ENCODE peak calls at places on chromosomes 4 and X, in six cellular contexts. K is astrocyte; W is effector memory CD4-positive, alpha-beta T cell; I is cardiac muscle cell; J is HCT116; T is adrenal gland. R is an unnamed sample.

GRCh38 chr4:52751349-52751911 is at the start of gene ERVMER34-1:
- DNase-seq in K (peak; percentile 8), W (no peak), I (peak; percentile 48), J (peak; percentile 73), T (peak; percentile 82), R (peak; percentile 80)

GRCh38 chr4:52172166-52172565 is 121.1 kb downstream of the SPATA18 start:
- DNase-seq in K (no peak), W (no peak), I (peak; percentile 25), J (no peak), T (peak; percentile 10), R (no peak)

GRCh38 chr4:95362906-95363578 is 185.7 kb downstream of the UNC5C start:
- DNase-seq in K (peak; percentile 25), W (no peak), I (peak; percentile 67), J (peak; percentile 32), T (peak; percentile 13), R (no peak)

GRCh38 chrX:53357799-53358530 is 64.5 kb downstream of the SMC1A start:
- DNase-seq in K (peak; percentile 23), W (no peak), I (peak; percentile 76), J (no peak), T (peak; percentile 18), R (no peak)

GRCh38 chr4:182085051-182085480 is 158.1 kb upstream of the TENM3 start:
- DNase-seq in K (peak; percentile 98), W (no peak), I (no peak), J (no peak), T (no peak), R (no peak)

GRCh38 chrX:48511561-48511960 is 2.8 kb downstream of the PORCN start:
- DNase-seq in K (no peak), W (no peak), I (no peak), J (no peak), T (no peak), R (no peak)

GRCh38 chrX:141701081-141701480 is 2.5 kb upstream of the SPANXD start:
- DNase-seq in K (peak; percentile 61), W (no peak), I (no peak), J (no peak), T (no peak), R (no peak)

GRCh38 chrX:107654778-107655761 is 26.8 kb downstream of the PRPS1 start:
- DNase-seq in K (peak; percentile 87), W (peak; percentile 37), I (peak; percentile 75), J (peak; percentile 34), T (peak; percentile 54), R (peak; percentile 76)

GRCh38 chr4:2186865-2187172 is 55.1 kb downstream of the HAUS3 start:
- DNase-seq in K (no peak), W (no peak), I (no peak), J (no peak), T (no peak), R (no peak)

GRCh38 chrX:51461053-51462050 is 35.0 kb downstream of the NUDT11 start:
- DNase-seq in K (peak; percentile 10), W (no peak), I (peak; percentile 50), J (peak; percentile 7), T (peak; percentile 10), R (no peak)

GRCh38 chrX:120560405-120560841 is 339 bp downstream of the CUL4B start:
- DNase-seq in K (peak; percentile 22), W (peak; percentile 9), I (peak; percentile 50), J (no peak), T (peak; percentile 36), R (peak; percentile 29)

GRCh38 chrX:147735364-147735763 is 176.4 kb upstream of the FMR1 start:
- DNase-seq in K (no peak), W (no peak), I (no peak), J (no peak), T (no peak), R (no peak)

GRCh38 chr4:55866290-55866907 is 13.0 kb downstream of the EXOC1 start:
- DNase-seq in K (peak; percentile 96), W (no peak), I (peak; percentile 93), J (peak; percentile 82), T (no peak), R (no peak)

GRCh38 chr4:65510976-65511375 is 159.3 kb downstream of the EPHA5 start:
- DNase-seq in K (peak; percentile 87), W (no peak), I (peak; percentile 63), J (no peak), T (no peak), R (no peak)

GRCh38 chrX:22527302-22527701 is 254.6 kb downstream of the CBLL2 start:
- DNase-seq in K (no peak), W (no peak), I (no peak), J (no peak), T (no peak), R (no peak)

GRCh38 chrX:102976290-102976689 is 39.2 kb downstream of the RAB40AL start:
- DNase-seq in K (peak; percentile 57), W (no peak), I (peak; percentile 10), J (no peak), T (no peak), R (no peak)

GRCh38 chrX:131741103-131741581 is 197.3 kb downstream of the OR13H1 start:
- DNase-seq in K (peak; percentile 44), W (peak; percentile 71), I (no peak), J (no peak), T (peak; percentile 91), R (peak; percentile 85)

GRCh38 chrX:31931225-31931624 is 859.4 kb upstream of the FTHL17 start:
- DNase-seq in K (peak; percentile 47), W (no peak), I (peak; percentile 64), J (no peak), T (no peak), R (no peak)

GRCh38 chrX:40175416-40176255 is 77.9 kb upstream of the BCOR start:
- DNase-seq in K (no peak), W (peak; percentile 63), I (peak; percentile 71), J (no peak), T (peak; percentile 76), R (peak; percentile 74)

GRCh38 chr4:102501635-102502382 is 650 bp downstream of the NFKB1 start:
- DNase-seq in K (peak; percentile 78), W (peak; percentile 47), I (peak; percentile 82), J (peak; percentile 75), T (peak; percentile 70), R (peak; percentile 90)

GRCh38 chr4:78099058-78099457 is 41.9 kb downstream of the FRAS1 start:
- DNase-seq in K (no peak), W (no peak), I (no peak), J (no peak), T (no peak), R (no peak)

GRCh38 chrX:118644378-118644777 is 83.0 kb upstream of the IL13RA1 start:
- DNase-seq in K (peak; percentile 20), W (no peak), I (peak; percentile 51), J (peak; percentile 40), T (no peak), R (no peak)

GRCh38 chr4:122450847-122451246 is 5.7 kb downstream of the IL2 start:
- DNase-seq in K (no peak), W (no peak), I (peak; percentile 19), J (peak; percentile 73), T (no peak), R (no peak)

GRCh38 chrX:100928660-100929613 is at the start of gene XKRX:
- DNase-seq in K (peak; percentile 3), W (no peak), I (peak; percentile 15), J (peak; percentile 35), T (peak; percentile 40), R (peak; percentile 68)

GRCh38 chrX:132270699-132271098 is 51.5 kb upstream of the RAP2C start:
- DNase-seq in K (peak; percentile 78), W (no peak), I (peak; percentile 85), J (no peak), T (no peak), R (peak; percentile 29)

GRCh38 chr4:113232194-113232593 is 182.7 kb downstream of the ANK2 start:
- DNase-seq in K (peak; percentile 18), W (no peak), I (peak; percentile 7), J (no peak), T (no peak), R (no peak)

GRCh38 chr4:112509243-112510190 is 6.5 kb downstream of the NEUROG2 start:
- DNase-seq in K (peak; percentile 11), W (no peak), I (no peak), J (no peak), T (no peak), R (no peak)

GRCh38 chr4:108959497-108959896 is 196.6 kb upstream of the ETNPPL start:
- DNase-seq in K (peak; percentile 46), W (no peak), I (peak; percentile 7), J (no peak), T (no peak), R (no peak)

GRCh38 chr4:120977435-120977997 is 55.0 kb upstream of the PRDM5 start:
- DNase-seq in K (peak; percentile 42), W (no peak), I (peak; percentile 73), J (peak; percentile 61), T (peak; percentile 29), R (no peak)

GRCh38 chrX:107738768-107739167 is 36.8 kb downstream of the TSC22D3 start:
- DNase-seq in K (no peak), W (no peak), I (no peak), J (no peak), T (no peak), R (no peak)

DNA sequence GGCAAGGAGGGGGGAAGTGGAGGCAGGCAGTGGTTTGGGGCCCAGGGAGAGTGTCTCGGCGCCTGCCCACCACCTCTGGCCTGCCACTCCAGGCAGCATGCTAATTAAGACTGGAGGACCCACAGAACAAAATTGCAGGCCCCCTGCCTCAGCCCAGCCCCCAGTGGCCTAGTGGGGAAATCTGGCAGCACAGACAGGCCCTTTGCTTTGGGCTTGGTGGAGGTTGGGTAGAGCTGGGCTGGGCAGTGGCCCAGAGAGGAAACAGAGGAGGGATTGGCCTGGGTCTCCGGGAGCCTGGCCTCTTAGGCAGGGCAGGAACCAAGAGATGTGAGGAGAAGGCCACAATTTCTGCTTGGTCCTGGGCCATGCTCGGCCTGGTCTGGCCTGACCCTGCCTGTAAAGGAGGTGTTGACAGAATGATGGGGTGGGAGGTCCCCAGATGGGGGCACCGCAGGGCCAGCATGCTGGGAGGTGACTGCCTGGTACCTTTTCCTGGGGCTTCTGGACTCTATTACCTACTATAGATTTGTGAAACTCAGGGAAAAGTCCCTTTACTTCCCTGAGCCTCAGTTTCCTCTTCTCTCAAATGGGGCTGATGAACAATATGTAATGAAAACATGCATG is 92.4 kb upstream of the PJA1 start:
- DNase-seq in K (no peak), W (no peak), I (no peak), J (no peak), T (no peak), R (no peak)
- H3K4me1 ChIP-seq in K (no peaks in the 10 kb centered on the region), W (no peaks in the 10 kb centered on the region), I (peaks cover 7% of the 10 kb centered on the region), J (no peaks in the 10 kb centered on the region), T (no peaks in the 10 kb centered on the region), R (no peaks in the 10 kb centered on the region)

GRCh38 chr4:57100979-57101629 is 9.1 kb downstream of the IGFBP7 start:
- DNase-seq in K (no peak), W (no peak), I (peak; percentile 49), J (no peak), T (no peak), R (no peak)
- H3K4me1 ChIP-seq in K (peaks cover 57% of the 10 kb centered on the region), W (no peaks in the 10 kb centered on the region), I (peaks cover 37% of the 10 kb centered on the region), J (no peaks in the 10 kb centered on the region), T (no peaks in the 10 kb centered on the region), R (peaks cover 48% of the 10 kb centered on the region)

DNA sequence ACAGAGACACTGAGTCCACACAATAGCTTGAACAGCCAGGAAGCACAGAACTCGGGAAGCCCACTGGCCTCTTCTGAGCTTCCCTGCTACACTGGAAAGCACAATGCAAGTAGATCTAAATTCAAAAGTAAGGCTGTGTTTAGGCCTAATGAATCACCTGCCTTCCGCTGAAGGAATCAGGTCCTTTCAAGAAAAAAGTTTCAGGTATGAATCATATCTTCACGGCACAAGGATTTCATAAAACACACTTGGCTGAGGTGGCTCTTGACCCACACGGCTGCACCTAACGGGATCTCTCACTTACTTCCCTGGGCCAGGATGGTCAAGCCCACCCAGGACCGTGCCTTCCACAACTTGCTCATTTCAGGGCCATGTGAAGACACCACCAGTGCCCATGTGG is 59.3 kb downstream of the IRF2 start:
- DNase-seq in K (no peak), W (no peak), I (no peak), J (no peak), T (no peak), R (no peak)
- H3K4me1 ChIP-seq in K (peaks cover 16% of the 10 kb centered on the region), W (peaks cover 23% of the 10 kb centered on the region), I (no peaks in the 10 kb centered on the region), J (peaks cover 20% of the 10 kb centered on the region), T (peaks cover 13% of the 10 kb centered on the region), R (peaks cover 3% of the 10 kb centered on the region)

GRCh38 chr4:147830987-147831386 is 99.1 kb downstream of the ARHGAP10 start:
- DNase-seq in K (peak; percentile 67), W (no peak), I (peak; percentile 57), J (no peak), T (no peak), R (no peak)
- H3K4me1 ChIP-seq in K (peaks cover 31% of the 10 kb centered on the region), W (no peaks in the 10 kb centered on the region), I (peaks cover 4% of the 10 kb centered on the region), J (peaks cover 50% of the 10 kb centered on the region), T (peaks cover 37% of the 10 kb centered on the region), R (peaks cover 14% of the 10 kb centered on the region)